ENCODE peak calls at places on chromosomes 3 and 15, in four cellular contexts. One of them, this sample, is unnamed.

GRCh38 chr3:114509756-114510155 is 215.9 kb downstream of the TIGIT start:
- DNase-seq in heart left ventricle: no peak
- DNase-seq in activated CD8-positive, alpha-beta T cell treated with anti-CD3 and anti-CD28 coated beads for 36 hours: no peak
- DNase-seq in BJ: no peak
- DNase-seq in this sample: no peak

GRCh38 chr3:182183716-182184430 is 472.1 kb downstream of the SOX2 start:
- DNase-seq in BJ: no peak
- DNase-seq in activated CD8-positive, alpha-beta T cell treated with anti-CD3 and anti-CD28 coated beads for 36 hours: no peak
- DNase-seq in heart left ventricle: no peak
- DNase-seq in this sample: no peak

GRCh38 chr15:67745059-67745993 is 80.0 kb upstream of the SKOR1 start:
- DNase-seq in BJ: no peak
- DNase-seq in heart left ventricle: no peak
- DNase-seq in activated CD8-positive, alpha-beta T cell treated with anti-CD3 and anti-CD28 coated beads for 36 hours: no peak
- DNase-seq in this sample: no peak

GRCh38 chr3:185929192-185930151 is 8.3 kb downstream of the TRA2B start:
- DNase-seq in BJ: no peak
- DNase-seq in heart left ventricle: no peak
- DNase-seq in activated CD8-positive, alpha-beta T cell treated with anti-CD3 and anti-CD28 coated beads for 36 hours: no peak
- DNase-seq in this sample: no peak

GRCh38 chr3:183008303-183008702 is 28.0 kb upstream of the DCUN1D1 start:
- DNase-seq in heart left ventricle: no peak
- DNase-seq in BJ: no peak
- DNase-seq in activated CD8-positive, alpha-beta T cell treated with anti-CD3 and anti-CD28 coated beads for 36 hours: no peak
- DNase-seq in this sample: no peak

GRCh38 chr3:119211193-119211592 is 29.5 kb downstream of the B4GALT4 start:
- DNase-seq in heart left ventricle: no peak
- DNase-seq in BJ: no peak
- DNase-seq in activated CD8-positive, alpha-beta T cell treated with anti-CD3 and anti-CD28 coated beads for 36 hours: no peak
- DNase-seq in this sample: no peak

GRCh38 chr3:10933021-10933420 is 59.5 kb upstream of the SLC6A1 start:
- DNase-seq in heart left ventricle: no peak
- DNase-seq in BJ: no peak
- DNase-seq in activated CD8-positive, alpha-beta T cell treated with anti-CD3 and anti-CD28 coated beads for 36 hours: no peak
- DNase-seq in this sample: no peak

GRCh38 chr3:155890671-155891190 is 20.3 kb downstream of the GMPS start:
- DNase-seq in BJ: no peak
- DNase-seq in activated CD8-positive, alpha-beta T cell treated with anti-CD3 and anti-CD28 coated beads for 36 hours: no peak
- DNase-seq in heart left ventricle: no peak
- DNase-seq in this sample: no peak

GRCh38 chr3:151169262-151169661 is 33.8 kb downstream of the GPR171 start:
- DNase-seq in heart left ventricle: no peak
- DNase-seq in BJ: no peak
- DNase-seq in activated CD8-positive, alpha-beta T cell treated with anti-CD3 and anti-CD28 coated beads for 36 hours: no peak
- DNase-seq in this sample: no peak

GRCh38 chr15:32936283-32936918 is 218.6 kb downstream of the GREM1 start:
- DNase-seq in activated CD8-positive, alpha-beta T cell treated with anti-CD3 and anti-CD28 coated beads for 36 hours: no peak
- DNase-seq in BJ: no peak
- DNase-seq in heart left ventricle: no peak
- DNase-seq in this sample: peak; percentile 22

DNA sequence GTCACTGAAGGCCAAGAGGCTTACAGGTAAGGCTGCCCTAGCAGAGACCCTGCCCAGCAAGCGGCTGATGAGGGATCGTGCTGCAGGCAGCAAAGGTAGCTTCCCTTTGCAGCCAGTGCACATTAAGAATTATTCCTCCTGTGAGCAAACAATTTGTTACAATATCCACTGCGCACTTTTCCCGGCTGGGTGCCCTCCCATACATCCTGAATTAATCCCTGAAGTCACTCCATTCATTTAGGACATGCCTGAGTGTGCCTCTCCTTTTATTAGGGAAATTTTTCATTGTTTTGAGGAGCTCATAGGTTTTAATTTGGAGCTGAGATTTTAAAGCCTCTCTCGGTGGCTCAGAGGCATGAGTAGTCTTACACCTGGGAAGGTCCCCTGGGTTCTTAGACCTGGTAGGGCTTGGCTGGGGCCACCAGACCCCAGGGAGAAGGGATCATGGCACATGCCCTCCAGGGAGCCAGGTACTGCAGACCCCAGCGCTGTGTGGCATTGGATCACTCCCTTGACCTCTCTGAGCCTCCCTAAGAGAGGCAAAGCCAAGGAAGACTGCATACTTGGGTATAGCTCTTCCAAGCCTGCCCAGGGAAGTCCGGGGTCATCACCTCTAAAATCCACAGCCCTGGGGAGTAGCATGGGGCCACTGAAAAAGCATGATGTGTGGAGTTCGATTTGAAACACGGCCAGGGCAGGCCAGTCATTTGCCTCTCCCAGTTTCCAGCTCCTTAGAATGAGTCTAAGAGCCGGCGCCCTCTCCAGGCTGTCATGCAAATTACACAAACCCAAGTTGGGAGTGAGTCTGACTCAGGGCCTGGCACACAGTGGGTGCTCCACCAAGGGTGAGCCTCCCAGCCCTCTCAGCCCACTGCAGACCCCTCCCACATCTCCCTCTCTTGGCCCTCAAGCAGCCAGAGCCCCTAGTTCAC is 151.9 kb upstream of the LINGO1 start:
- DNase-seq in BJ: no peak
- DNase-seq in heart left ventricle: no peak
- DNase-seq in activated CD8-positive, alpha-beta T cell treated with anti-CD3 and anti-CD28 coated beads for 36 hours: peak; percentile 61
- DNase-seq in this sample: peak; percentile 65
- TF ChIP-seq CTCF in BJ: peak; percentile 44
- TF ChIP-seq CTCF in heart left ventricle: no peak
- TF ChIP-seq CTCF in activated CD8-positive, alpha-beta T cell treated with anti-CD3 and anti-CD28 coated beads for 36 hours: peak; percentile 64
- TF ChIP-seq CTCF in this sample: peak; percentile 39

DNA sequence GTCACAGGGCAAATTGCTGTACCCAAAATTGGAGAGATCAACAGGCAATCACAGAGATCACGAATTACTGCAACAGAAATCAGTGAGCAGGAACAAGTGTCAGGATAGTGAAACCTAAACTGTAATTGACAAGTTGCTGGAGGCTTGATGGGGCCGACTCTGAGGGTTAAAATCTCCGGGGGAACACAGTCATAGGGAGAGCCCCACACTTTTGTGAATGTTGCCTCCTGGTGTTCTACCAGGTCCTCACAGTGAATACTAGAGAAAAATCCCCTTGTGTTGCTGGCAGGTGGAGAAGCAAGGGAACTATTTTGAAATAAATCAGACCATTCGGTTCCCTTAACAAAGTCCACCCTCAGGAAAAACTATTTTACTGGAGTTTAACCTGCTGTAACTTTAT is 697.5 kb upstream of the CBLB start:
- DNase-seq in BJ: no peak
- DNase-seq in activated CD8-positive, alpha-beta T cell treated with anti-CD3 and anti-CD28 coated beads for 36 hours: peak; percentile 20
- DNase-seq in heart left ventricle: no peak
- DNase-seq in this sample: peak; percentile 35
- TF ChIP-seq CTCF in BJ: no peak
- TF ChIP-seq CTCF in activated CD8-positive, alpha-beta T cell treated with anti-CD3 and anti-CD28 coated beads for 36 hours: no peak
- TF ChIP-seq CTCF in heart left ventricle: no peak
- TF ChIP-seq CTCF in this sample: peak; percentile 40

GRCh38 chr15:74817370-74817737 is 4.7 kb downstream of the LMAN1L start:
- DNase-seq in BJ: no peak
- DNase-seq in heart left ventricle: peak; percentile 42
- DNase-seq in activated CD8-positive, alpha-beta T cell treated with anti-CD3 and anti-CD28 coated beads for 36 hours: no peak
- DNase-seq in this sample: no peak
- TF ChIP-seq CTCF in BJ: peak; percentile 45
- TF ChIP-seq CTCF in heart left ventricle: no peak
- TF ChIP-seq CTCF in activated CD8-positive, alpha-beta T cell treated with anti-CD3 and anti-CD28 coated beads for 36 hours: no peak
- TF ChIP-seq CTCF in this sample: no peak

GRCh38 chr15:72835289-72835890 is 51.8 kb upstream of the ADPGK start:
- DNase-seq in heart left ventricle: no peak
- DNase-seq in activated CD8-positive, alpha-beta T cell treated with anti-CD3 and anti-CD28 coated beads for 36 hours: peak; percentile 7
- DNase-seq in BJ: no peak
- DNase-seq in this sample: no peak
- TF ChIP-seq CTCF in heart left ventricle: no peak
- TF ChIP-seq CTCF in activated CD8-positive, alpha-beta T cell treated with anti-CD3 and anti-CD28 coated beads for 36 hours: no peak
- TF ChIP-seq CTCF in BJ: peak; percentile 38
- TF ChIP-seq CTCF in this sample: no peak

DNA sequence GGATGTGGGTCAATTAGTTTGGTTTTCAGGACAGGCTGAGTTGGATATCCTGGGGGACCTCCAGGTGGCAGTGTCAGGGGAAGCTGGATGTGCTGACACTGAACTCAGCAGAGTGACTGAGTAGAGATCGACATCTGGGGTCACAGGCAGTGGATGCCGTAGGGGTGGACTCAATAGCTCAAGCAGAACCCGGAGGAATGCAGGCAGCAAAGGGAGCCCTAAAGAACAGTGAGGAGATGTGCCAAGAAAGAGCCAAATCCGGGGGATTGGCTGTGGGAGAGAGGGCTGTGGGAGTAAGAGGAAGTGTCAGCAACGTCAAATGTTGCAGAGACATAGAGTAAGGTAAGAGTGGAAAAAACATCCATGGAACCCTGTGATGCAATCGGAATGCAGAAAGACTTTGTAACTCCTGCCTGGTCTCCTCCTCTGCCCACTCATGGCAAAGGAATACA is 11.6 kb downstream of the CCR5AS start:
- DNase-seq in activated CD8-positive, alpha-beta T cell treated with anti-CD3 and anti-CD28 coated beads for 36 hours: no peak
- DNase-seq in heart left ventricle: no peak
- DNase-seq in BJ: no peak
- DNase-seq in this sample: no peak
- TF ChIP-seq CTCF in activated CD8-positive, alpha-beta T cell treated with anti-CD3 and anti-CD28 coated beads for 36 hours: peak; percentile 17
- TF ChIP-seq CTCF in heart left ventricle: no peak
- TF ChIP-seq CTCF in BJ: no peak
- TF ChIP-seq CTCF in this sample: peak; percentile 30

GRCh38 chr15:48520376-48521155 is 124.9 kb downstream of the FBN1 start:
- DNase-seq in activated CD8-positive, alpha-beta T cell treated with anti-CD3 and anti-CD28 coated beads for 36 hours: no peak
- DNase-seq in BJ: no peak
- DNase-seq in heart left ventricle: no peak
- DNase-seq in this sample: no peak
- TF ChIP-seq CTCF in activated CD8-positive, alpha-beta T cell treated with anti-CD3 and anti-CD28 coated beads for 36 hours: no peak
- TF ChIP-seq CTCF in BJ: no peak
- TF ChIP-seq CTCF in heart left ventricle: no peak
- TF ChIP-seq CTCF in this sample: no peak

DNA sequence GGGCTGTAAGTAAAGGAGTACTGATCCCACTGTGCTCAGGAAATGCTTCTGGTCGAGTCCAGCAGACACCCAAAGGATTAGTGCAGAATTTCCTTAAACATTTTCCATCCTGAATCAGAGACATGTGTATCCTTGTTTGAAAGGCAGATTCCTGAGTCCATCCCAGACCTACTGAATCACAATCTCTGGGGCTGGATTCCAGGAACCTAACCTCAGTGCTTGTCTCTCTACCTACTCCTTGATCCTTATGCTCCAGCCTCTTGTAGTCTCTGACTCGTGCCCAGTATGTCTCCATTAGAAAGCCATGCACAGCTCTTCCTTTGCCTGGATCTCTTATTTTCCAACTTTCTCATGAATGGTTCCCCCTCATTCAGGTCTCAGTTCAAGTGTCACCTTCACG is 585.8 kb downstream of the NLGN1 start:
- DNase-seq in BJ: no peak
- DNase-seq in heart left ventricle: no peak
- DNase-seq in activated CD8-positive, alpha-beta T cell treated with anti-CD3 and anti-CD28 coated beads for 36 hours: no peak
- DNase-seq in this sample: no peak
- TF ChIP-seq CTCF in BJ: no peak
- TF ChIP-seq CTCF in heart left ventricle: no peak
- TF ChIP-seq CTCF in activated CD8-positive, alpha-beta T cell treated with anti-CD3 and anti-CD28 coated beads for 36 hours: no peak
- TF ChIP-seq CTCF in this sample: no peak

GRCh38 chr3:196292281-196292923 is 4.9 kb upstream of the PCYT1A start:
- DNase-seq in heart left ventricle: no peak
- DNase-seq in activated CD8-positive, alpha-beta T cell treated with anti-CD3 and anti-CD28 coated beads for 36 hours: no peak
- DNase-seq in BJ: no peak
- DNase-seq in this sample: peak; percentile 48
- TF ChIP-seq CTCF in heart left ventricle: no peak
- TF ChIP-seq CTCF in activated CD8-positive, alpha-beta T cell treated with anti-CD3 and anti-CD28 coated beads for 36 hours: no peak
- TF ChIP-seq CTCF in BJ: no peak
- TF ChIP-seq CTCF in this sample: peak; percentile 25

GRCh38 chr15:65857718-65858402 is 11.4 kb upstream of the RAB11A start:
- DNase-seq in heart left ventricle: no peak
- DNase-seq in activated CD8-positive, alpha-beta T cell treated with anti-CD3 and anti-CD28 coated beads for 36 hours: no peak
- DNase-seq in BJ: no peak
- DNase-seq in this sample: peak; percentile 33

GRCh38 chr15:65867244-65867643 is 2.0 kb upstream of the RAB11A start:
- DNase-seq in activated CD8-positive, alpha-beta T cell treated with anti-CD3 and anti-CD28 coated beads for 36 hours: no peak
- DNase-seq in heart left ventricle: no peak
- DNase-seq in BJ: no peak
- DNase-seq in this sample: no peak

GRCh38 chr15:65863106-65863505 is 6.2 kb upstream of the RAB11A start:
- DNase-seq in BJ: no peak
- DNase-seq in activated CD8-positive, alpha-beta T cell treated with anti-CD3 and anti-CD28 coated beads for 36 hours: no peak
- DNase-seq in heart left ventricle: no peak
- DNase-seq in this sample: no peak

GRCh38 chr15:65856821-65857455 is 12.4 kb upstream of the RAB11A start:
- DNase-seq in activated CD8-positive, alpha-beta T cell treated with anti-CD3 and anti-CD28 coated beads for 36 hours: peak; percentile 91
- DNase-seq in heart left ventricle: peak; percentile 60
- DNase-seq in BJ: no peak
- DNase-seq in this sample: peak; percentile 52

DNA sequence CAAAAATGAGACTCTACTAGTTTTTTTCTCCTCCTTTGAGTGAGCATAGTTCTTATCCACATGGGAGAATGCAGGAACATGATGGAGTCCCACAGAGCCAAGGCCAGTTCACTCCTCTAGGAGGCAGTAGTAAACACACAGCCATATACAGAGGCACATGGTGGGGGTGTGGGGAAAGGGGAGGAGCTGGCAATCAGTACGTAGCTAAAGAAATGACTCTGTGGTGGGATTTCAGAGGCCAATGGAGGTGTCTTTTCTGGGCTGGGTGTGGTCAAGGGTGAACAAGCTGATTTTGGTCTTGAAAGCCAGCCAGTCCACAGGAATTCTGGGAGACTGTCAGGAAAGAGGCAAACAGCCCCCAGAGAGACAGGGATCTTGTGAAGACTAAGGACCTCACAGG is 6.6 kb upstream of the RAB11A start:
- DNase-seq in activated CD8-positive, alpha-beta T cell treated with anti-CD3 and anti-CD28 coated beads for 36 hours: peak; percentile 91
- DNase-seq in BJ: no peak
- DNase-seq in heart left ventricle: no peak
- DNase-seq in this sample: peak; percentile 65
- TF ChIP-seq CTCF in activated CD8-positive, alpha-beta T cell treated with anti-CD3 and anti-CD28 coated beads for 36 hours: peak; percentile 76
- TF ChIP-seq CTCF in BJ: peak; percentile 41
- TF ChIP-seq CTCF in heart left ventricle: peak; percentile 24
- TF ChIP-seq CTCF in this sample: peak; percentile 45

GRCh38 chr3:177838951-177839350 is 641.7 kb upstream of the TBL1XR1 start:
- DNase-seq in BJ: no peak
- DNase-seq in heart left ventricle: no peak
- DNase-seq in activated CD8-positive, alpha-beta T cell treated with anti-CD3 and anti-CD28 coated beads for 36 hours: no peak
- DNase-seq in this sample: no peak

GRCh38 chr3:177842302-177842701 is 645.0 kb upstream of the TBL1XR1 start:
- DNase-seq in heart left ventricle: no peak
- DNase-seq in activated CD8-positive, alpha-beta T cell treated with anti-CD3 and anti-CD28 coated beads for 36 hours: no peak
- DNase-seq in BJ: no peak
- DNase-seq in this sample: no peak

GRCh38 chr3:177842743-177843734 is 645.8 kb upstream of the TBL1XR1 start:
- DNase-seq in activated CD8-positive, alpha-beta T cell treated with anti-CD3 and anti-CD28 coated beads for 36 hours: no peak
- DNase-seq in heart left ventricle: no peak
- DNase-seq in BJ: no peak
- DNase-seq in this sample: no peak
- TF ChIP-seq CTCF in activated CD8-positive, alpha-beta T cell treated with anti-CD3 and anti-CD28 coated beads for 36 hours: no peak
- TF ChIP-seq CTCF in heart left ventricle: no peak
- TF ChIP-seq CTCF in BJ: no peak
- TF ChIP-seq CTCF in this sample: no peak

This sample was measured in GM10248.